ENCODE peak calls at places on chromosome 1, in four cellular contexts. K is GM04503; C is astrocyte of the spinal cord; B is CD8-positive, alpha-beta T cell. F is an unnamed sample.

GRCh38 chr1:201888282-201889033 is at the start of gene SHISA4:
- DNase-seq in K (no peak), C (peak), B (no peak), F (no peak)

GRCh38 chr1:119549719-119550141 is 42.7 kb downstream of the HSD3B1 start:
- DNase-seq in K (no peak), C (peak), B (no peak), F (no peak)

GRCh38 chr1:193418745-193419058 is 232.3 kb upstream of the B3GALT2 start:
- DNase-seq in K (no peak), C (no peak), B (no peak), F (no peak)

GRCh38 chr1:32126770-32127169 is 18.9 kb downstream of the KPNA6 start:
- DNase-seq in K (no peak), C (no peak), B (no peak), F (no peak)

GRCh38 chr1:56967900-56968832 is 2.4 kb upstream of the C8B start:
- DNase-seq in K (no peak), C (no peak), B (no peak), F (no peak)

GRCh38 chr1:20701847-20702246 is 16.0 kb downstream of the KIF17 start:
- DNase-seq in K (no peak), C (no peak), B (no peak), F (no peak)

GRCh38 chr1:234265861-234266260 is 107.4 kb upstream of the COA6 start:
- DNase-seq in K (no peak), C (no peak), B (no peak), F (no peak)

GRCh38 chr1:112673589-112674439 is 645 bp upstream of the MOV10 start:
- DNase-seq in K (peak), C (peak), B (no peak), F (no peak)

GRCh38 chr1:23118957-23119792 is 49.5 kb downstream of the LUZP1 start:
- DNase-seq in K (no peak), C (peak), B (peak), F (no peak)